ENCODE peak calls at places on chromosomes 1 and 21, in eight cellular contexts. One of them, this sample, is unnamed.

GRCh38 chr1:225508538-225509375 is 80.9 kb upstream of the LBR start:
- DNase-seq in adrenal gland: peak
- DNase-seq in tibial artery: peak
- DNase-seq in nephron progenitor cell: no peak
- DNase-seq in lower lobe of right lung: no peak
- DNase-seq in A549: peak
- DNase-seq in astrocyte of the spinal cord: peak
- DNase-seq in endothelial cell: no peak
- DNase-seq in this sample: no peak

GRCh38 chr1:203656796-203657620 is 30.4 kb downstream of the ATP2B4 start:
- DNase-seq in adrenal gland: no peak
- DNase-seq in A549: no peak
- DNase-seq in nephron progenitor cell: no peak
- DNase-seq in astrocyte of the spinal cord: no peak
- DNase-seq in lower lobe of right lung: no peak
- DNase-seq in tibial artery: no peak
- DNase-seq in endothelial cell: no peak
- DNase-seq in this sample: no peak

GRCh38 chr1:151443846-151444790 is 15.2 kb downstream of the POGZ start:
- DNase-seq in astrocyte of the spinal cord: peak
- DNase-seq in tibial artery: peak
- DNase-seq in A549: peak
- DNase-seq in nephron progenitor cell: peak
- DNase-seq in endothelial cell: peak
- DNase-seq in adrenal gland: peak
- DNase-seq in lower lobe of right lung: no peak
- DNase-seq in this sample: no peak

GRCh38 chr1:6045561-6045960 is at the start of gene KCNAB2:
- DNase-seq in endothelial cell: no peak
- DNase-seq in A549: no peak
- DNase-seq in lower lobe of right lung: no peak
- DNase-seq in adrenal gland: no peak
- DNase-seq in nephron progenitor cell: no peak
- DNase-seq in astrocyte of the spinal cord: no peak
- DNase-seq in tibial artery: no peak
- DNase-seq in this sample: no peak

GRCh38 chr1:199084293-199084692 is 445.5 kb downstream of the PTPRC start:
- DNase-seq in astrocyte of the spinal cord: peak
- DNase-seq in lower lobe of right lung: no peak
- DNase-seq in endothelial cell: no peak
- DNase-seq in tibial artery: no peak
- DNase-seq in A549: no peak
- DNase-seq in adrenal gland: no peak
- DNase-seq in nephron progenitor cell: no peak
- DNase-seq in this sample: no peak

GRCh38 chr1:161706116-161706482 is 930 bp upstream of the FCRLA start:
- DNase-seq in tibial artery: no peak
- DNase-seq in nephron progenitor cell: no peak
- DNase-seq in A549: no peak
- DNase-seq in endothelial cell: no peak
- DNase-seq in astrocyte of the spinal cord: no peak
- DNase-seq in adrenal gland: no peak
- DNase-seq in lower lobe of right lung: no peak
- DNase-seq in this sample: no peak

GRCh38 chr1:91567583-91567982 is 66.9 kb downstream of the CDC7 start:
- DNase-seq in astrocyte of the spinal cord: no peak
- DNase-seq in tibial artery: no peak
- DNase-seq in A549: no peak
- DNase-seq in endothelial cell: no peak
- DNase-seq in lower lobe of right lung: no peak
- DNase-seq in adrenal gland: no peak
- DNase-seq in nephron progenitor cell: no peak
- DNase-seq in this sample: no peak

GRCh38 chr1:198556969-198557368 is 16.5 kb upstream of the ATP6V1G3 start:
- DNase-seq in lower lobe of right lung: peak
- DNase-seq in tibial artery: peak
- DNase-seq in astrocyte of the spinal cord: no peak
- DNase-seq in A549: no peak
- DNase-seq in adrenal gland: peak
- DNase-seq in nephron progenitor cell: no peak
- DNase-seq in endothelial cell: no peak
- DNase-seq in this sample: no peak

GRCh38 chr1:231527586-231528174 is 789 bp upstream of the TSNAX start:
- DNase-seq in tibial artery: no peak
- DNase-seq in lower lobe of right lung: no peak
- DNase-seq in nephron progenitor cell: no peak
- DNase-seq in endothelial cell: no peak
- DNase-seq in adrenal gland: peak
- DNase-seq in astrocyte of the spinal cord: no peak
- DNase-seq in A549: no peak
- DNase-seq in this sample: no peak

GRCh38 chr1:30988045-30988444 is 77.5 kb downstream of the PUM1 start:
- DNase-seq in endothelial cell: no peak
- DNase-seq in lower lobe of right lung: no peak
- DNase-seq in nephron progenitor cell: no peak
- DNase-seq in A549: no peak
- DNase-seq in adrenal gland: no peak
- DNase-seq in tibial artery: no peak
- DNase-seq in astrocyte of the spinal cord: no peak
- DNase-seq in this sample: no peak

GRCh38 chr1:163046071-163046470 is 23.1 kb upstream of the RGS4 start:
- DNase-seq in lower lobe of right lung: no peak
- DNase-seq in endothelial cell: no peak
- DNase-seq in A549: no peak
- DNase-seq in nephron progenitor cell: no peak
- DNase-seq in astrocyte of the spinal cord: peak
- DNase-seq in adrenal gland: no peak
- DNase-seq in tibial artery: no peak
- DNase-seq in this sample: no peak

GRCh38 chr1:156502749-156503671 is 2.4 kb upstream of the MEF2D start:
- DNase-seq in endothelial cell: no peak
- DNase-seq in A549: peak
- DNase-seq in tibial artery: peak
- DNase-seq in adrenal gland: peak
- DNase-seq in nephron progenitor cell: no peak
- DNase-seq in lower lobe of right lung: peak
- DNase-seq in astrocyte of the spinal cord: peak
- DNase-seq in this sample: peak

GRCh38 chr1:6016191-6016865 is 24.1 kb upstream of the NPHP4 start:
- DNase-seq in lower lobe of right lung: no peak
- DNase-seq in adrenal gland: no peak
- DNase-seq in endothelial cell: no peak
- DNase-seq in tibial artery: no peak
- DNase-seq in nephron progenitor cell: no peak
- DNase-seq in A549: no peak
- DNase-seq in astrocyte of the spinal cord: peak
- DNase-seq in this sample: peak

GRCh38 chr21:17726047-17726446 is 93.1 kb downstream of the C21orf91 start:
- DNase-seq in nephron progenitor cell: no peak
- DNase-seq in endothelial cell: no peak
- DNase-seq in adrenal gland: no peak
- DNase-seq in A549: no peak
- DNase-seq in astrocyte of the spinal cord: no peak
- DNase-seq in tibial artery: no peak
- DNase-seq in lower lobe of right lung: no peak
- DNase-seq in this sample: no peak

GRCh38 chr1:9071554-9072235 is 2.3 kb upstream of the SLC2A5 start:
- DNase-seq in nephron progenitor cell: no peak
- DNase-seq in endothelial cell: no peak
- DNase-seq in lower lobe of right lung: no peak
- DNase-seq in A549: no peak
- DNase-seq in astrocyte of the spinal cord: no peak
- DNase-seq in adrenal gland: no peak
- DNase-seq in tibial artery: no peak
- DNase-seq in this sample: no peak

GRCh38 chr1:99441234-99442095 is 177.2 kb downstream of the PLPPR4 start:
- DNase-seq in adrenal gland: no peak
- DNase-seq in nephron progenitor cell: no peak
- DNase-seq in A549: no peak
- DNase-seq in lower lobe of right lung: no peak
- DNase-seq in endothelial cell: no peak
- DNase-seq in tibial artery: no peak
- DNase-seq in astrocyte of the spinal cord: peak
- DNase-seq in this sample: no peak

GRCh38 chr1:7121622-7121988 is 336.4 kb downstream of the CAMTA1 start:
- DNase-seq in nephron progenitor cell: no peak
- DNase-seq in tibial artery: no peak
- DNase-seq in A549: no peak
- DNase-seq in astrocyte of the spinal cord: peak
- DNase-seq in endothelial cell: no peak
- DNase-seq in adrenal gland: peak
- DNase-seq in lower lobe of right lung: no peak
- DNase-seq in this sample: no peak

GRCh38 chr1:7130127-7130526 is 344.9 kb downstream of the CAMTA1 start:
- DNase-seq in tibial artery: no peak
- DNase-seq in A549: no peak
- DNase-seq in lower lobe of right lung: no peak
- DNase-seq in astrocyte of the spinal cord: no peak
- DNase-seq in endothelial cell: no peak
- DNase-seq in adrenal gland: no peak
- DNase-seq in nephron progenitor cell: no peak
- DNase-seq in this sample: no peak

GRCh38 chr1:7128293-7128692 is 343.0 kb downstream of the CAMTA1 start:
- DNase-seq in astrocyte of the spinal cord: no peak
- DNase-seq in adrenal gland: no peak
- DNase-seq in lower lobe of right lung: no peak
- DNase-seq in endothelial cell: no peak
- DNase-seq in tibial artery: no peak
- DNase-seq in A549: no peak
- DNase-seq in nephron progenitor cell: no peak
- DNase-seq in this sample: no peak

DNA sequence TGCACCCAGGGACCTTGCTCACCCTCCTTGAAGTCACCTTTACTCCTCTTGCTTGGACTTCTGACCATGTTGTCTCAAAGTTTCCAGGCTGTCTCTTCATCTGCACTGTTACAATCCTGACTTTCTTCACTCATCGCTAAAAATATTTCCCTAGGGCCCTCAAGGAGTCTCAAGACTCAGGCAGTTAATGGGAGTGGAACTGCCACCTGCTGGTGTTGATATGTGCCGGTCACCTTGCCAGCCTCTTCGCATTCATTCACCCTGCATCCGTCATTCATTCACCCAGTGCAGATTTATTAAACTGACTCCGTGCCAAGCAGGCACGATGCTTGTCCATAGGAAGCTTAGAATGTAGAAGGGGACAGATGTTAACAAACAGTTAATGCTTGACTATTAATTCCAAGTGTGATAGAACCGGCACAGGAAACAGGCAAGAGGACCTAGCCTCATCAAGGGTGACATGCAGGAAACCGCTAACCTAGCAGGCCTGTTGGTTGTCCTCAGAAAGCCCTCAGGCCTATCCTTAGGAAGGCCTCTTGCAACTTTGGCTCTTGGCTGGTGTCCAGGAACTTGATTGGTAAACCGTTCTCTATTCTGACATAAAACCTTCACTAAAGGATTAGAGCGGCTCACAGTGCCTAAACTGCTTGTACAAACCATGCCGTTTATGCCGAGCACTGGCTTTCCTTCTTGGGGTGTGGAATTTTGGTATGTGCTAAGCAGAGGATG is 342.2 kb downstream of the CAMTA1 start:
- DNase-seq in lower lobe of right lung: no peak
- DNase-seq in tibial artery: no peak
- DNase-seq in nephron progenitor cell: no peak
- DNase-seq in endothelial cell: no peak
- DNase-seq in astrocyte of the spinal cord: no peak
- DNase-seq in A549: no peak
- DNase-seq in adrenal gland: peak
- DNase-seq in this sample: no peak
- TF ChIP-seq CTCF in lower lobe of right lung: no peak
- TF ChIP-seq CTCF in tibial artery: no peak
- TF ChIP-seq CTCF in nephron progenitor cell: no peak
- TF ChIP-seq CTCF in endothelial cell: no peak
- TF ChIP-seq CTCF in astrocyte of the spinal cord: no peak
- TF ChIP-seq CTCF in A549: no peak
- TF ChIP-seq CTCF in adrenal gland: no peak
- TF ChIP-seq CTCF in this sample: no peak

GRCh38 chr1:237390798-237391197 is 348.8 kb downstream of the RYR2 start:
- DNase-seq in nephron progenitor cell: no peak
- DNase-seq in tibial artery: no peak
- DNase-seq in adrenal gland: no peak
- DNase-seq in astrocyte of the spinal cord: no peak
- DNase-seq in endothelial cell: no peak
- DNase-seq in A549: no peak
- DNase-seq in lower lobe of right lung: no peak
- DNase-seq in this sample: no peak

GRCh38 chr1:237398751-237399150 is 356.8 kb downstream of the RYR2 start:
- DNase-seq in lower lobe of right lung: no peak
- DNase-seq in astrocyte of the spinal cord: no peak
- DNase-seq in tibial artery: no peak
- DNase-seq in A549: no peak
- DNase-seq in nephron progenitor cell: no peak
- DNase-seq in adrenal gland: no peak
- DNase-seq in endothelial cell: no peak
- DNase-seq in this sample: no peak

GRCh38 chr1:237394263-237394662 is 352.3 kb downstream of the RYR2 start:
- DNase-seq in tibial artery: no peak
- DNase-seq in adrenal gland: no peak
- DNase-seq in nephron progenitor cell: no peak
- DNase-seq in endothelial cell: no peak
- DNase-seq in lower lobe of right lung: no peak
- DNase-seq in astrocyte of the spinal cord: no peak
- DNase-seq in A549: no peak
- DNase-seq in this sample: no peak

GRCh38 chr1:237393632-237394031 is 351.6 kb downstream of the RYR2 start:
- DNase-seq in astrocyte of the spinal cord: no peak
- DNase-seq in lower lobe of right lung: no peak
- DNase-seq in adrenal gland: no peak
- DNase-seq in endothelial cell: no peak
- DNase-seq in A549: no peak
- DNase-seq in nephron progenitor cell: no peak
- DNase-seq in tibial artery: no peak
- DNase-seq in this sample: no peak
- TF ChIP-seq CTCF in astrocyte of the spinal cord: no peak
- TF ChIP-seq CTCF in lower lobe of right lung: no peak
- TF ChIP-seq CTCF in adrenal gland: no peak
- TF ChIP-seq CTCF in endothelial cell: no peak
- TF ChIP-seq CTCF in A549: no peak
- TF ChIP-seq CTCF in nephron progenitor cell: no peak
- TF ChIP-seq CTCF in tibial artery: no peak
- TF ChIP-seq CTCF in this sample: no peak

DNA sequence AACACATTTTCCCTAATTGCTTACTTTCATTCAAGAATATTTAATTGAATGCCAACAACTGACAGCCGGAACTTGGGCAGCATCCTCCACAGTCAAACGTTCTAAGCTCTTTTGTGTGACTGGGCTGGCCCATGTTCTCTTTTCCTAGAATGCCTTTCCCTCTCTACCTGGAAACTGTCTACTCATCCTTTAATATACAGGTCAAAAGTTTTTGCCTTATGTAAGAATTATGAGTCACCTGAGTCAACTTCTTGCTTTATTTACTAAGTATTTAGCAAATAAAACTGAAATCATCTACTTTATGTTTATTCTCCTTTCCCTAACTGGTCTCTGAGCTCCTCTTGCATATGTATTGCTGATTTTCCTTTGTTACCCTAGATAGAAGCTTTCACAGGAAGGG is 172.2 kb downstream of the CHRM3 start:
- DNase-seq in tibial artery: no peak
- DNase-seq in endothelial cell: no peak
- DNase-seq in nephron progenitor cell: no peak
- DNase-seq in adrenal gland: no peak
- DNase-seq in astrocyte of the spinal cord: no peak
- DNase-seq in lower lobe of right lung: no peak
- DNase-seq in A549: no peak
- DNase-seq in this sample: no peak
- TF ChIP-seq CTCF in tibial artery: no peak
- TF ChIP-seq CTCF in endothelial cell: no peak
- TF ChIP-seq CTCF in nephron progenitor cell: no peak
- TF ChIP-seq CTCF in adrenal gland: no peak
- TF ChIP-seq CTCF in astrocyte of the spinal cord: no peak
- TF ChIP-seq CTCF in lower lobe of right lung: no peak
- TF ChIP-seq CTCF in A549: no peak
- TF ChIP-seq CTCF in this sample: no peak

GRCh38 chr1:29513357-29513756 is 277.0 kb downstream of the PTPRU start:
- DNase-seq in tibial artery: no peak
- DNase-seq in astrocyte of the spinal cord: peak
- DNase-seq in A549: peak
- DNase-seq in endothelial cell: peak
- DNase-seq in lower lobe of right lung: no peak
- DNase-seq in adrenal gland: peak
- DNase-seq in nephron progenitor cell: peak
- DNase-seq in this sample: no peak
- TF ChIP-seq CTCF in tibial artery: no peak
- TF ChIP-seq CTCF in astrocyte of the spinal cord: peak
- TF ChIP-seq CTCF in A549: peak
- TF ChIP-seq CTCF in endothelial cell: no peak
- TF ChIP-seq CTCF in lower lobe of right lung: peak
- TF ChIP-seq CTCF in adrenal gland: peak
- TF ChIP-seq CTCF in nephron progenitor cell: peak
- TF ChIP-seq CTCF in this sample: no peak

This sample was measured in left lung.